ENCODE peak calls at places on chromosome X, in six cellular contexts. D, C, X, M, K and Z are unnamed samples.

GRCh38 chrX:44036336-44036735 is 63.1 kb upstream of the NDP start:
- DNase-seq in D (peak; percentile 83), X (peak; percentile 76), M (no peak), K (peak; percentile 93), C (no peak), Z (no peak)

GRCh38 chrX:150148749-150149672 is 210.7 kb upstream of the EOLA2 start:
- DNase-seq in C (no peak), X (peak; percentile 37), K (peak; percentile 17), M (no peak), D (no peak), Z (no peak)

GRCh38 chrX:110795645-110796510 is at the start of gene CHRDL1:
- DNase-seq in D (no peak), X (peak; percentile 59), C (no peak), M (no peak), K (peak; percentile 23), Z (no peak)

GRCh38 chrX:109854096-109854495 is 121.0 kb upstream of the ACSL4 start:
- DNase-seq in K (no peak), D (no peak), M (no peak), C (no peak), X (no peak), Z (no peak)

GRCh38 chrX:88613338-88613737 is 133.7 kb upstream of the CPXCR1 start:
- DNase-seq in D (no peak), X (no peak), M (no peak), K (no peak), C (no peak), Z (peak; percentile 1)

GRCh38 chrX:46551494-46552128 is 6.4 kb upstream of the ZNF674 start:
- DNase-seq in C (no peak), K (peak; percentile 77), D (no peak), M (no peak), X (peak; percentile 53), Z (no peak)

GRCh38 chrX:447052-447451 is 60.3 kb upstream of the PPP2R3B start:
- DNase-seq in K (no peak), C (no peak), X (no peak), M (no peak), D (no peak), Z (no peak)

GRCh38 chrX:3094261-3094660 is 53.0 kb downstream of the ARSF start:
- DNase-seq in M (no peak), D (no peak), C (no peak), X (no peak), K (peak; percentile 27), Z (peak; percentile 47)

GRCh38 chrX:23797371-23798128 is 14.6 kb downstream of the SAT1 start:
- DNase-seq in M (no peak), D (no peak), C (no peak), K (no peak), X (no peak), Z (peak; percentile 52)

GRCh38 chrX:19810809-19811208 is 76.6 kb downstream of the SH3KBP1 start:
- DNase-seq in X (no peak), M (no peak), D (peak; percentile 88), K (no peak), C (no peak), Z (no peak)

GRCh38 chrX:68196939-68197791 is 236.1 kb downstream of the OPHN1 start:
- DNase-seq in C (peak; percentile 40), D (peak; percentile 38), K (peak; percentile 20), M (no peak), X (peak; percentile 39), Z (peak; percentile 49)

GRCh38 chrX:318739-319578 is at the start of gene GTPBP6:
- DNase-seq in D (peak; percentile 100), K (peak; percentile 98), M (no peak), X (peak; percentile 100), C (peak; percentile 88), Z (peak; percentile 99)

GRCh38 chrX:136608295-136608933 is 39.5 kb upstream of the CD40LG start:
- DNase-seq in K (no peak), X (no peak), C (no peak), M (peak; percentile 2), D (peak; percentile 15), Z (peak; percentile 6)

GRCh38 chrX:4671344-4671743 is 957.9 kb upstream of the PRKX start:
- DNase-seq in X (no peak), K (no peak), D (no peak), M (no peak), C (no peak), Z (no peak)

GRCh38 chrX:12973561-12974216 is 1.2 kb upstream of the TMSB4X start:
- DNase-seq in K (no peak), D (no peak), C (no peak), M (peak; percentile 2), X (no peak), Z (no peak)

GRCh38 chrX:23376581-23376980 is 41.9 kb downstream of the PTCHD1 start:
- DNase-seq in D (no peak), X (no peak), M (no peak), C (no peak), K (no peak), Z (no peak)

GRCh38 chrX:127578395-127578794 is 473.8 kb downstream of the ACTRT1 start:
- DNase-seq in C (no peak), X (no peak), D (no peak), M (no peak), K (no peak), Z (no peak)

GRCh38 chrX:65821721-65822496 is 154.5 kb downstream of the MSN start:
- DNase-seq in M (no peak), X (no peak), K (no peak), C (no peak), D (no peak), Z (no peak)

GRCh38 chrX:97400492-97400891 is 516.8 kb downstream of the RPA4 start:
- DNase-seq in K (no peak), M (no peak), X (no peak), C (no peak), D (no peak), Z (no peak)

GRCh38 chrX:71542411-71542810 is 9.5 kb downstream of the OGT start:
- DNase-seq in K (peak; percentile 51), M (no peak), D (peak; percentile 77), X (peak; percentile 69), C (no peak), Z (peak; percentile 48)

GRCh38 chrX:153599192-153600031 is 473 bp upstream of the CCNQ start:
- DNase-seq in X (peak; percentile 83), D (peak; percentile 80), K (peak; percentile 56), C (peak; percentile 92), M (peak; percentile 63), Z (peak; percentile 83)

GRCh38 chrX:18099745-18100144 is 120.9 kb downstream of the BEND2 start:
- DNase-seq in M (no peak), D (no peak), K (no peak), C (no peak), X (peak; percentile 0), Z (no peak)

GRCh38 chrX:138191998-138192397 is 519.5 kb downstream of the FGF13 start:
- DNase-seq in D (peak; percentile 14), M (no peak), K (no peak), C (no peak), X (no peak), Z (no peak)